ENCODE peak calls at places on chromosomes 6 and 20, in four cellular contexts. O, E, M and F are unnamed samples.

GRCh38 chr6:13413466-13413862 is 73.9 kb downstream of the GFOD1 start:
- DNase-seq in O (no peak), E (peak; percentile 45), M (no peak), F (no peak)

GRCh38 chr6:135424385-135424784 is 73.2 kb downstream of the AHI1 start:
- DNase-seq in O (no peak), E (no peak), M (no peak), F (no peak)

GRCh38 chr6:12150812-12151432 is 138.8 kb downstream of the HIVEP1 start:
- DNase-seq in O (peak; percentile 21), E (no peak), M (peak; percentile 61), F (peak; percentile 51)

GRCh38 chr6:170087946-170088348 is 202.9 kb downstream of the DLL1 start:
- DNase-seq in O (no peak), E (no peak), M (no peak), F (peak; percentile 63)

GRCh38 chr6:14316911-14317535 is 199.5 kb downstream of the CD83 start:
- DNase-seq in O (peak; percentile 37), E (no peak), M (no peak), F (no peak)

GRCh38 chr6:109892451-109893435 is 85.4 kb upstream of the GPR6 start:
- DNase-seq in O (peak; percentile 38), E (no peak), M (peak; percentile 85), F (no peak)

GRCh38 chr20:17825251-17825691 is 125.5 kb downstream of the BANF2 start:
- DNase-seq in O (no peak), E (no peak), M (no peak), F (no peak)

GRCh38 chr20:35690265-35690664 is 8.9 kb downstream of the NFS1 start:
- DNase-seq in O (no peak), E (no peak), M (no peak), F (no peak)

GRCh38 chr20:62019881-62020492 is 45.7 kb downstream of the TAF4 start:
- DNase-seq in O (no peak), E (no peak), M (no peak), F (no peak)

GRCh38 chr6:27547157-27548075 is 74.5 kb upstream of the ZNF184 start:
- DNase-seq in O (no peak), E (peak; percentile 62), M (peak; percentile 61), F (no peak)

GRCh38 chr20:47773381-47773786 is 11.9 kb downstream of the SULF2 start:
- DNase-seq in O (no peak), E (no peak), M (no peak), F (no peak)

GRCh38 chr6:37222125-37222967 is 35.2 kb upstream of the TBC1D22B start:
- DNase-seq in O (peak; percentile 84), E (peak; percentile 92), M (peak; percentile 94), F (peak; percentile 61)

GRCh38 chr20:9912858-9913434 is 74.1 kb upstream of the PAK5 start:
- DNase-seq in O (peak; percentile 35), E (peak; percentile 57), M (peak; percentile 46), F (no peak)

GRCh38 chr6:25088513-25088912 is 152.8 kb upstream of the RIPOR2 start:
- DNase-seq in O (no peak), E (peak; percentile 12), M (peak; percentile 57), F (no peak)

GRCh38 chr20:49870261-49870660 is 45.1 kb downstream of the SPATA2 start:
- DNase-seq in O (no peak), E (no peak), M (no peak), F (no peak)

GRCh38 chr6:40894962-40895799 is 143.8 kb downstream of the UNC5CL start:
- DNase-seq in O (peak; percentile 13), E (peak; percentile 39), M (peak; percentile 64), F (no peak)

GRCh38 chr6:119160911-119161310 is 82.4 kb upstream of the FAM184A start:
- DNase-seq in O (no peak), E (no peak), M (no peak), F (no peak)

GRCh38 chr6:50939931-50940330 is 121.3 kb downstream of the TFAP2B start:
- DNase-seq in O (no peak), E (no peak), M (peak; percentile 41), F (no peak)

GRCh38 chr20:36848078-36848660 is 27.8 kb upstream of the TLDC2 start:
- DNase-seq in O (no peak), E (peak; percentile 88), M (peak; percentile 61), F (no peak)

GRCh38 chr20:39800548-39800947 is 838.4 kb downstream of the DHX35 start:
- DNase-seq in O (no peak), E (peak; percentile 82), M (peak; percentile 76), F (no peak)

DNA sequence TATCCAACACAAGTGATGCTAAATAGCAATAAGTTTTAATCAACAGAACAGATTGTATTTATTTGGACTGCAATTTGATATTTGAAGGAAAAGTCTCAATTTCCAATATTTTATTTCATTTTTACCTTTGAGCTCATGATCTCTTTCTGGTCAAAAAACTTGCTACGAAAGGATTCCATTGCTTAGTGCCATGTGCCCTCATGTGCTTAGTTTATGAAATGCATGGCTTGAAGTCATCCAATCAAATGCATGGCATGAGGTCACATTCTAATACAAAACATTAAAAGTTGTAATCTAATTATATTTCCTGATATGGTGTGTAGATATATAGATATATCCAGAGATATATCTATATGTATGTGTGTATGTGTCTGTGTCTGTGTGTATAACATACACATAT is 321.2 kb upstream of the ADGRB3 start:
- DNase-seq in O (no peak), E (peak; percentile 46), M (peak; percentile 29), F (no peak)
- TF ChIP-seq CTCF in O (no peak), E (peak; percentile 56), M (peak; percentile 48), F (no peak)

DNA sequence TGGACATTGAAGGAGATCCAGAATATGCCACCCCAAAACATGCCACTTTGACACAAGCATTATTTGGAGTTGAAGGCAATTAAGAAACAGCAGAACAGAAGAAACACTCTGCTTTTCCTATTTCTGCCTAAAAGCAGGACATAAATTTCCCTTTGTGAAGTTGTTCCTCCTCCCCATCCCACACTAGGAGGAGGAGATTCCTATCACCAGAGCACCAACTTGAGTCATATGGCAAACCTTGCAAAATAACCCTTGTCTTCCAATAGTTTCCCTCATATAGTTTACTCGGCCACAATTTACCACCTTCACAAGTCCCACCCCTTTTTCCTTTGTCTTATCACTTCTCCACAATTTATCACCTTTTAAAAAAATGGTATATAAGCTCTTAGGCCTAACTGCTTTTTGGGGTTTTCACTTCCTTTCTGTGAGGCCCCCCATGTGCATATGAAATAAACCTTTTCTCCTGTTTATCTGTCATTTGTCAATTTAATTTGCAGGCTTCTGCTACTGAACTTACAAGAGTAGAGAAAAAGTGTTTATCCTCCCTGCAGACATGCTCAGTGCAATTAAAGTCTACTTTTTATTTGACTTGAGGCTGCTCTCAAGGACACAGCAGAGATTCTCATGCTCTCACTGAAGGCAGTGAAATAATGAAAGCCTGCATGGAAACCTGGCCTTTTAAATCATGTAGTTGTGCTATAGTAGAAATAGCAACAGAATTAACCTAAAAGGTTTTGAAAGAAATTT is 2.8 kb upstream of the RAB23 start:
- DNase-seq in O (no peak), E (no peak), M (peak; percentile 38), F (no peak)
- TF ChIP-seq CTCF in O (no peak), E (no peak), M (no peak), F (no peak)

GRCh38 chr6:2713473-2714358 is 37.0 kb downstream of the MYLK4 start:
- DNase-seq in O (no peak), E (no peak), M (peak; percentile 32), F (no peak)
- TF ChIP-seq CTCF in O (no peak), E (peak; percentile 22), M (no peak), F (no peak)

DNA sequence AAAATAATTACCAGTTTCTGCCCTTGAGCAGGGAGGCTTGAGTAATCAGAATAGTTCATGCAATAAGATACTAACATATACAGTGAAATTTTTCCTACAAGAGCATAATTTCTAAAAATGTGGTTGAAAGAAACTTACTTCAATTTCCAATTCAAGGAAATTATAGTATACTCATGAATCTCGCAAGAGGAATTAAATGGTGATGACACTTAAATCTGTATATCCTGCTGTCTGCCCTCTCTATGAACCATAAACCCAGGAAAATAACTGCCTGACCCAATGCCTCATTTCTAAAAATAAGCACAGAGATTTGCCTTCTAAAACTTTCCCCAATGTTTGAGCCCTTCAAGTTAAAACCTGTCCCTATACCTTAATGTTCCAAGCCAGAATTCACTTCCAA is 272.4 kb upstream of the THEMIS start:
- DNase-seq in O (no peak), E (no peak), M (peak; percentile 82), F (no peak)
- TF ChIP-seq CTCF in O (no peak), E (no peak), M (no peak), F (no peak)

GRCh38 chr20:63740070-63740500 is 509 bp downstream of the SLC2A4RG start:
- DNase-seq in O (no peak), E (peak; percentile 25), M (peak; percentile 14), F (no peak)

GRCh38 chr20:63741676-63742380 is 2.3 kb downstream of the SLC2A4RG start:
- DNase-seq in O (no peak), E (no peak), M (no peak), F (no peak)

GRCh38 chr20:63741354-63741675 is 1.7 kb downstream of the SLC2A4RG start:
- DNase-seq in O (no peak), E (no peak), M (no peak), F (no peak)

GRCh38 chr20:63739129-63740069 is at the start of gene SLC2A4RG:
- DNase-seq in O (peak; percentile 71), E (peak; percentile 47), M (peak; percentile 81), F (no peak)

GRCh38 chr20:63740501-63741353 is 1.2 kb downstream of the SLC2A4RG start:
- DNase-seq in O (peak; percentile 95), E (peak; percentile 91), M (peak; percentile 87), F (peak; percentile 73)
- TF ChIP-seq CTCF in O (peak; percentile 64), E (peak; percentile 26), M (peak; percentile 14), F (no peak)

DNA sequence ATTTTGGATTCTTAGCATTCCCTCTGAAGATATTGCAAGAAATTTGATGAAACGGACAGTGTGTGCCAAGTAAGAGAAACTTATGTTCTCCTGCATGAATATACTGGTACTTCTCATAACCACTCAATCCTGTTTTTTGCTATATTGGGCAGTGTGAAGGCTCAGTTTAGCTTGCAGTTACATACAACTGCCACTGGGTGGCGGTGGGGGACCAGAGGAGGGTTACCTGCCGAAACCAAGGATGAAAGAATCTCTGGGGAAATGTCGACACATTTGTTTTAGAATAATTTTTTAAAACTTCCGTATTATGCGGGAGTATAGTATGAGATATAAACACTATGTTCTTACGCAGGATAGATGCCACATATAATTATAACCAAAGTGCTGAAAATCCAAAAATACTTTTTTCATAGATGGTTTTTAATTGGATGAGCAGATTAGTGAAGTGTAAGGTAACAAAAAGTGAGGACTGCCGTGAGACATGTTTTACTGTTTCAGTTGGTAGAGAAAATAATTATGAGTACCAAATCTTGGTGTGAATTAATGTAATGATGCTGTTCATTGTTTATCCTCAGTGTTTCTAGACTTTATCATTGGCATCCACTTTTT is 9.7 kb downstream of the TRMT11 start:
- DNase-seq in O (peak; percentile 26), E (peak; percentile 69), M (peak; percentile 76), F (peak; percentile 52)
- TF ChIP-seq CTCF in O (peak; percentile 85), E (peak; percentile 98), M (peak; percentile 100), F (peak; percentile 98)